ENCODE peak calls at places on chromosomes 5 and 9, in six cellular contexts. P is IMR-90, G is mesendoderm, R is H1, D is trophoblast cell, X is mesenchymal stem cell. O is an unnamed sample.

GRCh38 chr9:110208031-110208430 is at the start of gene C9orf152:
- DNase-seq in P (no peak), R (no peak), D (no peak), G (no peak), X (no peak), O (no peak)

GRCh38 chr5:1278216-1278615 is 16.7 kb downstream of the TERT start:
- DNase-seq in R (no peak), P (no peak), G (no peak), X (no peak), D (no peak), O (no peak)

GRCh38 chr5:135859656-135860055 is 25.2 kb downstream of the SLC25A48 start:
- DNase-seq in D (no peak), G (peak), P (no peak), X (no peak), R (no peak), O (no peak)

GRCh38 chr9:14313951-14314423 is at the start of gene NFIB:
- DNase-seq in G (peak), R (no peak), X (peak), D (peak), P (peak), O (no peak)

GRCh38 chr9:18382243-18382642 is 91.7 kb upstream of the ADAMTSL1 start:
- DNase-seq in G (no peak), P (no peak), X (no peak), D (no peak), R (no peak), O (no peak)

GRCh38 chr5:141934099-141934844 is 10.6 kb downstream of the DELE1 start:
- DNase-seq in R (no peak), X (no peak), G (no peak), P (peak), D (no peak), O (no peak)

GRCh38 chr9:122214507-122214906 is 14.2 kb downstream of the LHX6 start:
- DNase-seq in D (no peak), P (no peak), R (no peak), X (no peak), G (no peak), O (no peak)

GRCh38 chr9:115117999-115118470 is at the start of gene TNC:
- DNase-seq in D (no peak), R (no peak), G (peak), P (peak), X (peak), O (peak)

GRCh38 chr5:83472508-83473343 is 1.2 kb downstream of the VCAN start:
- DNase-seq in R (no peak), D (peak), G (peak), X (peak), P (no peak), O (peak)

GRCh38 chr9:6931913-6932312 is 174.1 kb downstream of the KDM4C start:
- DNase-seq in G (peak), X (peak), D (peak), R (no peak), P (peak), O (no peak)

GRCh38 chr5:169300468-169301385 is at the start of gene SLIT3:
- DNase-seq in G (peak), P (peak), X (peak), D (peak), R (peak), O (peak)

GRCh38 chr9:117869287-117869686 is 165.1 kb downstream of the TLR4 start:
- DNase-seq in D (no peak), R (no peak), P (no peak), G (peak), X (no peak), O (no peak)

GRCh38 chr9:100167912-100168775 is 69.1 kb downstream of the INVS start:
- DNase-seq in X (peak), P (peak), G (peak), D (no peak), R (no peak), O (peak)

GRCh38 chr9:81534138-81534865 is 155.0 kb downstream of the TLE1 start:
- DNase-seq in D (no peak), P (peak), R (no peak), G (no peak), X (peak), O (no peak)
- H3K4ac ChIP-seq in D (no peak), P (no peak), R (no peak), G (no peak), X (no peak), O (no peak)

GRCh38 chr5:17239953-17240352 is 22.5 kb downstream of the BASP1 start:
- DNase-seq in X (no peak), D (no peak), R (no peak), G (no peak), P (no peak), O (no peak)

GRCh38 chr5:17240487-17240886 is 23.1 kb downstream of the BASP1 start:
- DNase-seq in R (no peak), D (no peak), G (no peak), X (no peak), P (no peak), O (no peak)

GRCh38 chr5:17243287-17244063 is 26.0 kb downstream of the BASP1 start:
- DNase-seq in R (no peak), P (no peak), X (no peak), D (no peak), G (no peak), O (no peak)

GRCh38 chr5:17238521-17239041 is 21.1 kb downstream of the BASP1 start:
- DNase-seq in G (no peak), D (no peak), X (peak), P (peak), R (no peak), O (no peak)

DNA sequence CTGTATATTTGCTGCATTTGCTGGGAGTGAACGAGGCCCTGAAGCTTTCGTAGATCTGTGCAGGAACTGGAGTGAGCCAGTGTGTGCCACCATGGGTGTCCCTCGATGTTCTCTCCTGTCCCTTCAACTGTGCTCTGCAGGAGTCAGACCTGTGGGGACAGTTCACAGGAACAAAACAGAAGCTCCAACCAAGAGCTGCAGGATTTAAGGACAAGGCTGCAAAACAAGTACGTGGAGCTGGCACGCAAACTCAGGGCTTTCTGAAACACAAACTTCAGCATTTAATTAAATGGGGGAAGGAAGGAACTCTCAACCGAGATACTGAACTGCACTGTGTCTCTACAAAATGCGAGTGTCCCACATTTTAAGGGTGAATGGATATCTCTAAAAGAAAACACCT is 24.2 kb downstream of the BASP1 start:
- DNase-seq in G (no peak), R (no peak), P (no peak), X (no peak), D (no peak), O (no peak)
- H3K4me3 ChIP-seq in G (no peak), R (no peak), P (no peak), X (no peak), D (no peak), O (no peak)

DNA sequence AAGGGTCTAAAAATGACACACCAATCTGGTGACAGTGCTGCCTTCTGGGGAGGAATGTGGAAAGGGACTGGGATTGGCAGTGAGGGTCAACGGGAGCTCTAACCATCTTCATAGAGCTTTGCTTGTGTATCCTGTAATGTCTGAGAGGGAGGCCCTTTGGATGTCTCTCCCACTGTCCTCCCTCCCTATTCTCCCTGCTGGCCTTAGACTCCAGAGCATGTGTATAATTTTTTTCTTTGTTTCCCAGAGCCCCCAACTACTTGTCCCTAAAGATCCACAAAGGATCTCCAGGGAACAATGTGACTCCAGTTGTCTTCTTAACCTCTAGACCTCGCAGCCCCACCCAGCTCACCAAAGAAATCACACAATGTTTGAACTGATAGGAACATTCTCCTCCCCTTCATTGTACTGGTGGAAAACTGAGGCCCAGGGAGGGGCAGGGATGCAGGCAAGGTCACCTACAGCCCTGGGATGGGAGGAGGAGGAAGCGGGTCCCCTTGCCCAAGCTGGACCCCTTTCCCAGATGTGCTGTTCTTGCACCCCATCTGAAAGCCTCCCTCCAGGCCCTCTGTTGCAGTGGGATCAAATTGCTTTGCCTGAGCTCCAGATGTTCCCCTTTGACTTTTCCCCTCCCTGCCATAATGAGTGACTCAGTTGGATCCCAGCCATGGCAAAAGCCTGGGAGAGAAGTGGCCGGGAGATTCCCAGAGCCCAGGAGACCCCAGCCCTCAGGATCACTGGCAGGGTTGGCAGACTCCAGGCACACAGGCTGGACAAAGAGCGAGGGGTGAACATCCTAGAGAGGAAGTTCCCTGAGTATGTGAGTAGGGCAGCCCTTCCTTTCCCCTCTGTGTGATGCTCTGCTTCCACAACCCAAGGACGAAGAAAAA is 21.8 kb downstream of the SPARC start:
- DNase-seq in X (peak), D (no peak), G (no peak), P (peak), R (no peak), O (no peak)
- H3K4ac ChIP-seq in X (no peak), D (no peak), G (no peak), P (peak), R (no peak), O (no peak)

GRCh38 chr9:21521448-21521847 is 39.3 kb upstream of the IFNE start:
- DNase-seq in X (no peak), R (no peak), P (no peak), D (no peak), G (no peak), O (no peak)

GRCh38 chr9:21519855-21520434 is 37.8 kb upstream of the IFNE start:
- DNase-seq in D (no peak), G (no peak), P (no peak), X (no peak), R (no peak), O (no peak)

GRCh38 chr9:21520501-21521228 is 38.6 kb upstream of the IFNE start:
- DNase-seq in G (no peak), R (no peak), X (no peak), D (no peak), P (no peak), O (no peak)

GRCh38 chr9:21513431-21513830 is 31.3 kb upstream of the IFNE start:
- DNase-seq in P (peak), R (no peak), X (no peak), G (no peak), D (no peak), O (no peak)

GRCh38 chr9:21516796-21517195 is 34.7 kb upstream of the IFNE start:
- DNase-seq in X (no peak), R (no peak), G (no peak), P (peak), D (no peak), O (no peak)
- H3K4me3 ChIP-seq in X (no peak), R (no peak), G (no peak), P (no peak), D (no peak), O (no peak)

DNA sequence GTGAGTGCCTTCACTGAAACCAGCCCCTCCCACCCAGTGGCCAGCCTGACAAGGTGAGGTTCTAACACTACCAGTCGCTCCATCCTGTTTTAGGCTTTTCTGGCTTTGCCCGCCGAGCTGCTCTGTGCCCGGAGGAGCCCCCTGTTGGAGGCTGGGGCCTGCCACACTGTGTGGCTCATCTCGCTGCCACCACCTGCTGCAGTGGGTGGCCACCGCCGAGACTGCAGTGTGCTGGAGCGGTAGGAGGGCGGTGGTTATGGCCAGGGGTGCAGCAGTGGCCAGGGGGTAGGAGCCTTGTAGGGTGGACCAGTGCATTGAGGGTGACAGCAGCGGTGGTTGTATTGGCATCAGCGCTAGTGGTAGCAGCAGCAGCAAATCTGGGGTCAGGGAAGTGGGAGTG is 74.7 kb upstream of the PCAT7 start:
- DNase-seq in D (no peak), P (no peak), X (no peak), G (no peak), R (no peak), O (no peak)
- H3K4ac ChIP-seq in D (no peak), P (no peak), X (no peak), G (no peak), R (no peak), O (no peak)

GRCh38 chr5:79692586-79692985 is 3.0 kb downstream of the CMYA5 start:
- DNase-seq in X (no peak), P (no peak), D (no peak), R (no peak), G (no peak), O (no peak)

GRCh38 chr5:79689541-79690466 is at the start of gene CMYA5:
- DNase-seq in X (peak), D (peak), G (peak), R (no peak), P (peak), O (peak)

GRCh38 chr5:79694183-79694582 is 4.5 kb downstream of the CMYA5 start:
- DNase-seq in R (no peak), P (no peak), X (no peak), D (no peak), G (no peak), O (no peak)

GRCh38 chr5:79687911-79688310 is 1.7 kb upstream of the CMYA5 start:
- DNase-seq in R (no peak), D (no peak), G (no peak), X (no peak), P (no peak), O (no peak)

GRCh38 chr5:79691007-79691406 is 1.4 kb downstream of the CMYA5 start:
- DNase-seq in D (no peak), R (no peak), X (no peak), P (no peak), G (no peak), O (no peak)
- H3K4me3 ChIP-seq in D (no peak), R (no peak), X (peak), P (no peak), G (no peak), O (no peak)

DNA sequence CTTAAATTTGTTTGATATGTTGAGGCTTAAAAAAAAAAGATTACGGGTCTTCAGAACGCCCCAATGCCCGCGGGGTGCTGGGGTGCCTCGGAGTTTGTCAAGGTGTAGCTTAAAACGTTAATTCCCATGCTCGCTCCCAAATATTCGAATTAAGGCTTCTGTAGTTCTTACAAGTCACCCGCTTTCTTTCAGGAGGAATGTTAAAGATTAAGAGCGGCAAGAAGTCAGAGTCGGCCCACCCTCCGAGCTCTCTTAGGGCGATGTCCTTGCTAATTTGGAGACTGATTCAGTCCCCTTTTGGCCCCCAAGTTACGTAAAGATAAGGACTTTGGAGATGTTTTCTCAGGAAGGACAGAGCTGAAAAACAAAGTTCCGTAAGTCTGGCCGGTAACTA is 791 bp upstream of the NPM1 start:
- DNase-seq in X (no peak), R (no peak), D (no peak), G (peak), P (peak), O (no peak)
- H3K4ac ChIP-seq in X (no peak), R (no peak), D (peak), G (peak), P (peak), O (no peak)

GRCh38 chr5:159208508-159209437 is 580 bp downstream of the RNF145 start:
- DNase-seq in D (peak), R (no peak), X (peak), G (peak), P (peak), O (peak)

GRCh38 chr5:159207616-159208507 is 1.5 kb downstream of the RNF145 start:
- DNase-seq in D (peak), X (peak), R (no peak), G (peak), P (peak), O (peak)

GRCh38 chr5:159207222-159207615 is 2.1 kb downstream of the RNF145 start:
- DNase-seq in D (no peak), P (no peak), R (no peak), X (no peak), G (no peak), O (no peak)

GRCh38 chr5:159206368-159206767 is 3.0 kb downstream of the RNF145 start:
- DNase-seq in D (no peak), X (no peak), P (peak), G (no peak), R (no peak), O (no peak)

GRCh38 chr5:159206818-159207217 is 2.5 kb downstream of the RNF145 start:
- DNase-seq in G (no peak), R (no peak), D (no peak), P (no peak), X (no peak), O (no peak)
- H3K4me3 ChIP-seq in G (no peak), R (no peak), D (no peak), P (peak), X (peak), O (peak)

DNA sequence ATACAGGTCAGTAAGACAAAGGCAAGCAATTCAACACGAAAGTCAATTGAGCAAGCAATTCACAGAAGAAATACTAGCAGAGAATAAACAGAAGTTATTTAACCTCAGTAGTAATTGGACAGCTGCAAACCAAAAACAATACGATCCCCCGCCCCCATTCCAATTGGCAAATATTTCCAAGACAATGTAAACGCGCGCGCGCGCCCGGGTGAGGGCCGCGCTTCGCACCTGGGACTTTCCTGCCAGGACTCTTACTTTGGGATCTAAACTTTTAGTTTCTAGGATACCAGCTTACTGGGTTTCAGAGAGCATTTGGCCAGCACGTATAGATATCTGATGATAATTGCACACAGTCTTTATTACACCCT is 8.5 kb downstream of the RUFY1 start:
- DNase-seq in X (no peak), D (peak), R (no peak), G (peak), P (peak), O (peak)
- H3K4ac ChIP-seq in X (peak), D (no peak), R (peak), G (no peak), P (peak), O (no peak)

GRCh38 chr9:126147186-126147585 is 179.4 kb upstream of the MVB12B start:
- DNase-seq in D (no peak), P (no peak), X (no peak), R (no peak), G (no peak), O (no peak)

GRCh38 chr9:126146254-126147145 is 180.1 kb upstream of the MVB12B start:
- DNase-seq in X (no peak), R (peak), P (no peak), D (no peak), G (peak), O (peak)

GRCh38 chr9:126144617-126145456 is 181.8 kb upstream of the MVB12B start:
- DNase-seq in G (no peak), R (no peak), X (no peak), D (no peak), P (no peak), O (no peak)

GRCh38 chr9:126144215-126144614 is 182.4 kb upstream of the MVB12B start:
- DNase-seq in P (no peak), R (no peak), D (no peak), X (no peak), G (no peak), O (no peak)

GRCh38 chr9:126145887-126146253 is 180.8 kb upstream of the MVB12B start:
- DNase-seq in D (no peak), X (no peak), G (no peak), P (no peak), R (no peak), O (no peak)
- H3K4me3 ChIP-seq in D (no peak), X (no peak), G (no peak), P (no peak), R (no peak), O (no peak)